ENCODE peak calls at places on chromosomes 3 and 15, in nine cellular contexts. Q, I, A, N, O, R, X, M and F are unnamed samples.
A peak's percentile ranks its signal among the peaks of the same experiment; 100 is the strongest.

GRCh38 chr15:67824157-67824899 is 981 bp upstream of the SKOR1 start:
- DNase-seq in Q (no peak), I (peak; percentile 19), A (no peak), N (no peak), O (no peak), R (no peak), X (peak; percentile 47), M (no peak), F (peak; percentile 54)

GRCh38 chr3:38031022-38031994 is 1.9 kb upstream of the PLCD1 start:
- DNase-seq in Q (no peak), I (no peak), A (no peak), N (no peak), O (peak; percentile 30), R (peak; percentile 68), X (peak; percentile 68), M (peak; percentile 67), F (no peak)

GRCh38 chr3:62211675-62212429 is 161.5 kb downstream of the FEZF2 start:
- DNase-seq in Q (no peak), I (no peak), A (no peak), N (no peak), O (no peak), R (no peak), X (no peak), M (no peak), F (no peak)

GRCh38 chr3:5006755-5007202 is 27.5 kb downstream of the BHLHE40 start:
- DNase-seq in Q (peak; percentile 49), I (peak; percentile 80), A (no peak), N (peak; percentile 87), O (no peak), R (no peak), X (no peak), M (no peak), F (no peak)

GRCh38 chr3:172100482-172100881 is 61.1 kb downstream of the FNDC3B start:
- DNase-seq in Q (no peak), I (no peak), A (no peak), N (no peak), O (no peak), R (no peak), X (no peak), M (no peak), F (no peak)

GRCh38 chr3:6806991-6807390 is 53.9 kb upstream of the GRM7 start:
- DNase-seq in Q (no peak), I (no peak), A (no peak), N (no peak), O (no peak), R (no peak), X (no peak), M (no peak), F (no peak)

GRCh38 chr3:43214616-43215015 is 71.7 kb upstream of the SNRK start:
- DNase-seq in Q (no peak), I (no peak), A (no peak), N (no peak), O (peak; percentile 59), R (no peak), X (no peak), M (no peak), F (no peak)

GRCh38 chr3:157836022-157836421 is 270.2 kb downstream of the SHOX2 start:
- DNase-seq in Q (no peak), I (no peak), A (no peak), N (no peak), O (no peak), R (no peak), X (no peak), M (no peak), F (peak; percentile 32)

GRCh38 chr3:135226057-135226456 is 431.0 kb downstream of the EPHB1 start:
- DNase-seq in Q (no peak), I (no peak), A (peak; percentile 28), N (no peak), O (no peak), R (no peak), X (no peak), M (no peak), F (no peak)

GRCh38 chr3:184565421-184566211 is 4.0 kb downstream of the EPHB3 start:
- DNase-seq in Q (no peak), I (no peak), A (no peak), N (no peak), O (peak; percentile 86), R (no peak), X (no peak), M (peak; percentile 67), F (peak; percentile 76)

GRCh38 chr3:72004749-72005292 is 219.9 kb upstream of the PROK2 start:
- DNase-seq in Q (no peak), I (no peak), A (no peak), N (no peak), O (no peak), R (no peak), X (no peak), M (no peak), F (no peak)

GRCh38 chr3:82595530-82595929 is 834.1 kb upstream of the GBE1 start:
- DNase-seq in Q (no peak), I (no peak), A (no peak), N (no peak), O (no peak), R (no peak), X (no peak), M (no peak), F (no peak)

GRCh38 chr3:23662079-23662617 is 143.6 kb upstream of the UBE2E1 start:
- DNase-seq in Q (no peak), I (no peak), A (no peak), N (no peak), O (no peak), R (no peak), X (no peak), M (no peak), F (no peak)

GRCh38 chr3:181838940-181839914 is 127.5 kb downstream of the SOX2 start:
- DNase-seq in Q (no peak), I (no peak), A (no peak), N (no peak), O (no peak), R (no peak), X (no peak), M (no peak), F (no peak)

GRCh38 chr15:70508561-70509281 is 254.6 kb downstream of the UACA start:
- DNase-seq in Q (no peak), I (no peak), A (no peak), N (peak; percentile 53), O (peak; percentile 79), R (no peak), X (no peak), M (peak; percentile 96), F (no peak)

GRCh38 chr3:52046186-52046913 is 10.0 kb downstream of the DUSP7 start:
- DNase-seq in Q (no peak), I (no peak), A (peak; percentile 71), N (no peak), O (peak; percentile 53), R (no peak), X (peak; percentile 74), M (peak; percentile 93), F (no peak)

GRCh38 chr3:146265720-146266119 is 14.8 kb upstream of the PLSCR4 start:
- DNase-seq in Q (no peak), I (no peak), A (no peak), N (no peak), O (no peak), R (no peak), X (no peak), M (no peak), F (no peak)

GRCh38 chr15:68010366-68010765 is 43.7 kb upstream of the PIAS1 start:
- DNase-seq in Q (no peak), I (no peak), A (no peak), N (no peak), O (no peak), R (no peak), X (no peak), M (no peak), F (no peak)

GRCh38 chr3:45170071-45170470 is 23.9 kb upstream of the CDCP1 start:
- DNase-seq in Q (no peak), I (no peak), A (peak; percentile 34), N (no peak), O (no peak), R (no peak), X (peak; percentile 77), M (no peak), F (no peak)

GRCh38 chr3:185489462-185489861 is 9.4 kb downstream of the TMEM41A start:
- DNase-seq in Q (no peak), I (no peak), A (no peak), N (no peak), O (peak; percentile 49), R (no peak), X (no peak), M (no peak), F (no peak)

GRCh38 chr3:99881121-99881524 is 63.5 kb downstream of the CMSS1 start:
- DNase-seq in Q (no peak), I (no peak), A (no peak), N (no peak), O (no peak), R (no peak), X (no peak), M (no peak), F (no peak)

GRCh38 chr15:90021108-90021507 is 20.0 kb downstream of the ZNF710 start:
- DNase-seq in Q (no peak), I (no peak), A (no peak), N (no peak), O (no peak), R (peak; percentile 30), X (no peak), M (no peak), F (no peak)

GRCh38 chr3:63343674-63344073 is 65.6 kb downstream of the SYNPR start:
- DNase-seq in Q (no peak), I (peak; percentile 26), A (peak; percentile 26), N (peak; percentile 35), O (peak; percentile 90), R (peak; percentile 80), X (peak; percentile 76), M (peak; percentile 58), F (peak; percentile 65)

GRCh38 chr15:77251662-77252061 is 168.2 kb downstream of the PEAK1 start:
- DNase-seq in Q (no peak), I (no peak), A (no peak), N (peak; percentile 4), O (no peak), R (no peak), X (no peak), M (no peak), F (no peak)

GRCh38 chr3:150787741-150788370 is 24.9 kb upstream of the SIAH2 start:
- DNase-seq in Q (peak; percentile 83), I (peak; percentile 55), A (peak; percentile 81), N (peak; percentile 76), O (peak; percentile 91), R (peak; percentile 94), X (peak; percentile 91), M (peak; percentile 63), F (peak; percentile 79)

GRCh38 chr3:90092994-90093393 is 985.6 kb downstream of the EPHA3 start:
- DNase-seq in Q (no peak), I (no peak), A (peak; percentile 48), N (no peak), O (peak; percentile 13), R (no peak), X (no peak), M (peak; percentile 1), F (peak; percentile 18)

GRCh38 chr3:49930241-49930690 is 655 bp upstream of the MON1A start:
- DNase-seq in Q (no peak), I (no peak), A (no peak), N (no peak), O (no peak), R (no peak), X (no peak), M (no peak), F (no peak)

GRCh38 chr3:170697131-170697530 is 111.3 kb upstream of the SLC7A14 start:
- DNase-seq in Q (no peak), I (no peak), A (no peak), N (peak; percentile 29), O (no peak), R (no peak), X (no peak), M (no peak), F (no peak)